ENCODE peak calls at places on chromosomes 16 and 17, in nine cellular contexts. One of them, this sample, is unnamed.

GRCh38 chr17:43171761-43172487 is 910 bp downstream of the NBR1 start:
- DNase-seq in stimulated activated CD4-positive, alpha-beta T cell treated with anti-CD3 and anti-CD28 coated beads, Interleukin-4, amount 100 ng/mL, for 1 hour: no peak
- DNase-seq in cardiac muscle cell: peak
- DNase-seq in HS-5: peak
- DNase-seq in T follicular helper cell: no peak
- DNase-seq in NCI-H2029 treated with DMSO at 0.1 percent for 48 hours: peak
- DNase-seq in ecto neural progenitor cell: no peak
- DNase-seq in K562: no peak
- DNase-seq in anterior cingulate cortex: no peak
- DNase-seq in this sample: peak

GRCh38 chr17:40150215-40150614 is 9.9 kb downstream of the CASC3 start:
- DNase-seq in T follicular helper cell: no peak
- DNase-seq in ecto neural progenitor cell: no peak
- DNase-seq in HS-5: no peak
- DNase-seq in K562: no peak
- DNase-seq in anterior cingulate cortex: no peak
- DNase-seq in NCI-H2029 treated with DMSO at 0.1 percent for 48 hours: no peak
- DNase-seq in stimulated activated CD4-positive, alpha-beta T cell treated with anti-CD3 and anti-CD28 coated beads, Interleukin-4, amount 100 ng/mL, for 1 hour: no peak
- DNase-seq in cardiac muscle cell: no peak
- DNase-seq in this sample: no peak

GRCh38 chr16:8948069-8948593 is 15.6 kb downstream of the USP7 start:
- DNase-seq in HS-5: no peak
- DNase-seq in ecto neural progenitor cell: no peak
- DNase-seq in stimulated activated CD4-positive, alpha-beta T cell treated with anti-CD3 and anti-CD28 coated beads, Interleukin-4, amount 100 ng/mL, for 1 hour: no peak
- DNase-seq in anterior cingulate cortex: no peak
- DNase-seq in T follicular helper cell: no peak
- DNase-seq in K562: no peak
- DNase-seq in NCI-H2029 treated with DMSO at 0.1 percent for 48 hours: no peak
- DNase-seq in cardiac muscle cell: no peak
- DNase-seq in this sample: no peak

GRCh38 chr16:79272141-79272577 is 328.4 kb downstream of the MAF start:
- DNase-seq in K562: no peak
- DNase-seq in cardiac muscle cell: no peak
- DNase-seq in ecto neural progenitor cell: no peak
- DNase-seq in stimulated activated CD4-positive, alpha-beta T cell treated with anti-CD3 and anti-CD28 coated beads, Interleukin-4, amount 100 ng/mL, for 1 hour: peak
- DNase-seq in T follicular helper cell: peak
- DNase-seq in HS-5: no peak
- DNase-seq in NCI-H2029 treated with DMSO at 0.1 percent for 48 hours: no peak
- DNase-seq in anterior cingulate cortex: no peak
- DNase-seq in this sample: no peak

GRCh38 chr17:82230627-82231311 is 1.9 kb downstream of the SLC16A3 start:
- DNase-seq in K562: peak
- DNase-seq in cardiac muscle cell: peak
- DNase-seq in stimulated activated CD4-positive, alpha-beta T cell treated with anti-CD3 and anti-CD28 coated beads, Interleukin-4, amount 100 ng/mL, for 1 hour: peak
- DNase-seq in ecto neural progenitor cell: peak
- DNase-seq in anterior cingulate cortex: no peak
- DNase-seq in HS-5: peak
- DNase-seq in NCI-H2029 treated with DMSO at 0.1 percent for 48 hours: no peak
- DNase-seq in T follicular helper cell: no peak
- DNase-seq in this sample: no peak

GRCh38 chr16:47612711-47613110 is 151.6 kb downstream of the PHKB start:
- DNase-seq in K562: no peak
- DNase-seq in anterior cingulate cortex: no peak
- DNase-seq in T follicular helper cell: no peak
- DNase-seq in NCI-H2029 treated with DMSO at 0.1 percent for 48 hours: no peak
- DNase-seq in HS-5: peak
- DNase-seq in ecto neural progenitor cell: no peak
- DNase-seq in stimulated activated CD4-positive, alpha-beta T cell treated with anti-CD3 and anti-CD28 coated beads, Interleukin-4, amount 100 ng/mL, for 1 hour: no peak
- DNase-seq in cardiac muscle cell: no peak
- DNase-seq in this sample: no peak

GRCh38 chr17:57911834-57912673 is 43.2 kb downstream of the CUEDC1 start:
- DNase-seq in NCI-H2029 treated with DMSO at 0.1 percent for 48 hours: peak
- DNase-seq in cardiac muscle cell: no peak
- DNase-seq in T follicular helper cell: no peak
- DNase-seq in ecto neural progenitor cell: peak
- DNase-seq in K562: no peak
- DNase-seq in anterior cingulate cortex: peak
- DNase-seq in HS-5: no peak
- DNase-seq in stimulated activated CD4-positive, alpha-beta T cell treated with anti-CD3 and anti-CD28 coated beads, Interleukin-4, amount 100 ng/mL, for 1 hour: no peak
- DNase-seq in this sample: no peak

GRCh38 chr16:3655791-3656490 is 1.4 kb downstream of the DNASE1 start:
- DNase-seq in T follicular helper cell: no peak
- DNase-seq in HS-5: no peak
- DNase-seq in ecto neural progenitor cell: no peak
- DNase-seq in cardiac muscle cell: no peak
- DNase-seq in stimulated activated CD4-positive, alpha-beta T cell treated with anti-CD3 and anti-CD28 coated beads, Interleukin-4, amount 100 ng/mL, for 1 hour: no peak
- DNase-seq in anterior cingulate cortex: no peak
- DNase-seq in K562: no peak
- DNase-seq in NCI-H2029 treated with DMSO at 0.1 percent for 48 hours: no peak
- DNase-seq in this sample: no peak

GRCh38 chr17:45907720-45908395 is 13.5 kb downstream of the MAPT start:
- DNase-seq in anterior cingulate cortex: peak
- DNase-seq in HS-5: no peak
- DNase-seq in T follicular helper cell: no peak
- DNase-seq in NCI-H2029 treated with DMSO at 0.1 percent for 48 hours: no peak
- DNase-seq in cardiac muscle cell: no peak
- DNase-seq in K562: no peak
- DNase-seq in ecto neural progenitor cell: no peak
- DNase-seq in stimulated activated CD4-positive, alpha-beta T cell treated with anti-CD3 and anti-CD28 coated beads, Interleukin-4, amount 100 ng/mL, for 1 hour: no peak
- DNase-seq in this sample: no peak

GRCh38 chr16:66924527-66925321 is 611 bp downstream of the RRAD start:
- DNase-seq in stimulated activated CD4-positive, alpha-beta T cell treated with anti-CD3 and anti-CD28 coated beads, Interleukin-4, amount 100 ng/mL, for 1 hour: peak
- DNase-seq in T follicular helper cell: peak
- DNase-seq in cardiac muscle cell: peak
- DNase-seq in anterior cingulate cortex: no peak
- DNase-seq in NCI-H2029 treated with DMSO at 0.1 percent for 48 hours: no peak
- DNase-seq in HS-5: no peak
- DNase-seq in K562: peak
- DNase-seq in ecto neural progenitor cell: peak
- DNase-seq in this sample: no peak

GRCh38 chr17:17201271-17201670 is 4.9 kb downstream of the PLD6 start:
- DNase-seq in cardiac muscle cell: no peak
- DNase-seq in stimulated activated CD4-positive, alpha-beta T cell treated with anti-CD3 and anti-CD28 coated beads, Interleukin-4, amount 100 ng/mL, for 1 hour: no peak
- DNase-seq in T follicular helper cell: no peak
- DNase-seq in anterior cingulate cortex: no peak
- DNase-seq in K562: no peak
- DNase-seq in HS-5: no peak
- DNase-seq in ecto neural progenitor cell: no peak
- DNase-seq in NCI-H2029 treated with DMSO at 0.1 percent for 48 hours: no peak
- DNase-seq in this sample: no peak

GRCh38 chr16:75070055-75070841 is 46.3 kb downstream of the LDHD start:
- DNase-seq in ecto neural progenitor cell: no peak
- DNase-seq in HS-5: no peak
- DNase-seq in cardiac muscle cell: no peak
- DNase-seq in anterior cingulate cortex: peak
- DNase-seq in T follicular helper cell: no peak
- DNase-seq in NCI-H2029 treated with DMSO at 0.1 percent for 48 hours: no peak
- DNase-seq in K562: peak
- DNase-seq in stimulated activated CD4-positive, alpha-beta T cell treated with anti-CD3 and anti-CD28 coated beads, Interleukin-4, amount 100 ng/mL, for 1 hour: no peak
- DNase-seq in this sample: no peak

GRCh38 chr16:70460737-70461261 is 6.4 kb downstream of the FCSK start:
- DNase-seq in HS-5: no peak
- DNase-seq in T follicular helper cell: no peak
- DNase-seq in ecto neural progenitor cell: no peak
- DNase-seq in stimulated activated CD4-positive, alpha-beta T cell treated with anti-CD3 and anti-CD28 coated beads, Interleukin-4, amount 100 ng/mL, for 1 hour: no peak
- DNase-seq in anterior cingulate cortex: no peak
- DNase-seq in NCI-H2029 treated with DMSO at 0.1 percent for 48 hours: no peak
- DNase-seq in K562: no peak
- DNase-seq in cardiac muscle cell: peak
- DNase-seq in this sample: no peak

GRCh38 chr17:37194208-37194607 is 181.6 kb upstream of the C17orf78 start:
- DNase-seq in T follicular helper cell: no peak
- DNase-seq in anterior cingulate cortex: no peak
- DNase-seq in HS-5: no peak
- DNase-seq in ecto neural progenitor cell: no peak
- DNase-seq in cardiac muscle cell: no peak
- DNase-seq in K562: no peak
- DNase-seq in NCI-H2029 treated with DMSO at 0.1 percent for 48 hours: no peak
- DNase-seq in stimulated activated CD4-positive, alpha-beta T cell treated with anti-CD3 and anti-CD28 coated beads, Interleukin-4, amount 100 ng/mL, for 1 hour: no peak
- DNase-seq in this sample: no peak

GRCh38 chr16:3963203-3963602 is 82.7 kb upstream of the CREBBP start:
- DNase-seq in NCI-H2029 treated with DMSO at 0.1 percent for 48 hours: no peak
- DNase-seq in HS-5: no peak
- DNase-seq in T follicular helper cell: peak
- DNase-seq in ecto neural progenitor cell: no peak
- DNase-seq in K562: no peak
- DNase-seq in stimulated activated CD4-positive, alpha-beta T cell treated with anti-CD3 and anti-CD28 coated beads, Interleukin-4, amount 100 ng/mL, for 1 hour: peak
- DNase-seq in cardiac muscle cell: no peak
- DNase-seq in anterior cingulate cortex: no peak
- DNase-seq in this sample: no peak

GRCh38 chr16:8867483-8868271 is 1.1 kb downstream of the CARHSP1 start:
- DNase-seq in NCI-H2029 treated with DMSO at 0.1 percent for 48 hours: no peak
- DNase-seq in cardiac muscle cell: peak
- DNase-seq in anterior cingulate cortex: no peak
- DNase-seq in T follicular helper cell: no peak
- DNase-seq in HS-5: no peak
- DNase-seq in K562: no peak
- DNase-seq in ecto neural progenitor cell: peak
- DNase-seq in stimulated activated CD4-positive, alpha-beta T cell treated with anti-CD3 and anti-CD28 coated beads, Interleukin-4, amount 100 ng/mL, for 1 hour: no peak
- DNase-seq in this sample: no peak

GRCh38 chr16:3063617-3064389 is 1.6 kb upstream of the IL32 start:
- DNase-seq in cardiac muscle cell: no peak
- DNase-seq in K562: no peak
- DNase-seq in T follicular helper cell: no peak
- DNase-seq in HS-5: no peak
- DNase-seq in stimulated activated CD4-positive, alpha-beta T cell treated with anti-CD3 and anti-CD28 coated beads, Interleukin-4, amount 100 ng/mL, for 1 hour: no peak
- DNase-seq in ecto neural progenitor cell: no peak
- DNase-seq in anterior cingulate cortex: no peak
- DNase-seq in NCI-H2029 treated with DMSO at 0.1 percent for 48 hours: no peak
- DNase-seq in this sample: no peak